ENCODE peak calls at places on chromosomes 7 and 10, in eight cellular contexts. M is SW 1271; O is mammary epithelial cell; Y is GM12865; B is stimulated activated CD8-positive, alpha-beta memory T cell treated with anti-CD3 and anti-CD28 coated beads, Interleukin-15, amount 100 ng/mL, for 24 hours; J is esophagus squamous epithelium; L is smooth muscle cell of the brain vasculature; X is stimulated activated CD4-positive, alpha-beta T cell treated with anti-CD3 and anti-CD28 coated beads, Interleukin-2, amount 100 ng/mL, for 24 hours. D is an unnamed sample.

GRCh38 chr10:101018118-101018599 is 12.8 kb downstream of the PDZD7 start:
- DNase-seq in M (no peak), L (no peak), B (no peak), X (no peak), J (no peak), Y (no peak), O (no peak), D (no peak)

GRCh38 chr7:112212516-112213036 is 6.1 kb downstream of the ZNF277 start:
- DNase-seq in B (no peak), Y (no peak), J (no peak), M (no peak), X (no peak), L (no peak), O (no peak), D (no peak)

GRCh38 chr10:15548331-15548730 is 171.4 kb downstream of the ITGA8 start:
- DNase-seq in J (no peak), X (no peak), O (no peak), L (no peak), M (no peak), B (no peak), Y (no peak), D (no peak)

GRCh38 chr7:64870656-64871055 is 32.4 kb upstream of the ZNF273 start:
- DNase-seq in L (no peak), O (no peak), M (no peak), B (no peak), Y (no peak), X (no peak), J (no peak), D (no peak)

GRCh38 chr10:52755297-52756062 is 17.1 kb downstream of the MBL2 start:
- DNase-seq in B (no peak), M (no peak), J (no peak), O (peak; percentile 55), Y (peak; percentile 10), X (no peak), L (no peak), D (peak; percentile 44)

GRCh38 chr10:50739618-50740350 is at the start of gene ASAH2B:
- DNase-seq in X (peak; percentile 84), O (peak; percentile 80), Y (peak; percentile 83), L (peak; percentile 57), M (peak; percentile 54), J (no peak), B (peak; percentile 55), D (peak; percentile 84)

GRCh38 chr7:139936760-139937310 is 107.8 kb downstream of the TBXAS1 start:
- DNase-seq in B (no peak), O (peak; percentile 38), Y (no peak), X (no peak), M (no peak), L (peak; percentile 49), J (no peak), D (peak; percentile 19)

GRCh38 chr7:31687024-31687423 is at the start of gene PPP1R17:
- DNase-seq in J (no peak), B (no peak), M (no peak), X (no peak), Y (no peak), L (no peak), O (no peak), D (no peak)

GRCh38 chr10:6136215-6137201 is 47.7 kb downstream of the RBM17 start:
- DNase-seq in B (no peak), O (peak; percentile 78), Y (peak; percentile 84), X (peak; percentile 66), L (no peak), M (no peak), J (no peak), D (peak; percentile 84)

GRCh38 chr10:47092822-47093221 is 181.6 kb downstream of the PTPN20 start:
- DNase-seq in X (no peak), J (no peak), M (no peak), Y (no peak), O (no peak), L (no peak), B (no peak), D (no peak)

GRCh38 chr7:157513162-157513621 is 176.4 kb downstream of the DNAJB6 start:
- DNase-seq in M (no peak), B (no peak), O (no peak), Y (no peak), J (no peak), X (no peak), L (no peak), D (no peak)

GRCh38 chr7:1950066-1950622 is 280.1 kb downstream of the ELFN1 start:
- DNase-seq in Y (no peak), O (no peak), B (no peak), X (no peak), M (no peak), L (no peak), J (no peak), D (no peak)

GRCh38 chr7:116534790-116535189 is 10.0 kb downstream of the CAV1 start:
- DNase-seq in O (no peak), M (no peak), X (no peak), B (no peak), L (no peak), J (no peak), Y (no peak), D (no peak)

GRCh38 chr10:90871279-90871760 is 454 bp upstream of the RPP30 start:
- DNase-seq in Y (peak; percentile 74), O (peak; percentile 64), J (no peak), B (no peak), X (peak; percentile 35), M (no peak), L (peak; percentile 62), D (no peak)

GRCh38 chr10:6234371-6234770 is 31.6 kb downstream of the PFKFB3 start:
- DNase-seq in L (no peak), B (no peak), M (no peak), Y (no peak), O (no peak), J (no peak), X (no peak), D (no peak)

GRCh38 chr7:86904949-86905834 is 154.3 kb downstream of the ELAPOR2 start:
- DNase-seq in L (peak; percentile 9), B (no peak), M (no peak), J (no peak), Y (peak; percentile 44), X (peak; percentile 3), O (peak; percentile 4), D (no peak)

GRCh38 chr7:45638916-45639315 is 64.7 kb downstream of the ADCY1 start:
- DNase-seq in J (no peak), M (no peak), B (no peak), X (no peak), Y (no peak), L (no peak), O (no peak), D (no peak)

GRCh38 chr10:80501913-80502521 is 35.7 kb upstream of the SH2D4B start:
- DNase-seq in B (no peak), Y (no peak), X (no peak), O (no peak), M (no peak), L (no peak), J (no peak), D (no peak)

GRCh38 chr10:33883881-33884280 is 549.4 kb upstream of the NRP1 start:
- DNase-seq in M (no peak), J (no peak), O (no peak), L (no peak), X (no peak), Y (no peak), B (no peak), D (no peak)

GRCh38 chr10:124035928-124036558 is 57.4 kb downstream of the CHST15 start:
- DNase-seq in B (no peak), Y (peak; percentile 92), L (no peak), M (no peak), J (peak; percentile 78), O (no peak), X (peak; percentile 5), D (no peak)

GRCh38 chr10:18607979-18608378 is 43.4 kb downstream of the NSUN6 start:
- DNase-seq in B (no peak), L (no peak), J (no peak), Y (no peak), O (peak; percentile 31), X (no peak), M (no peak), D (peak; percentile 12)

GRCh38 chr7:22094413-22095304 is 149.0 kb upstream of the CDCA7L start:
- DNase-seq in X (no peak), M (no peak), Y (no peak), O (no peak), B (no peak), J (no peak), L (no peak), D (no peak)

GRCh38 chr7:17307033-17307432 is 8.6 kb downstream of the AHR start:
- DNase-seq in L (no peak), X (no peak), M (no peak), J (no peak), O (no peak), Y (no peak), B (no peak), D (no peak)

GRCh38 chr10:71774916-71775702 is 1.8 kb upstream of the VSIR start:
- DNase-seq in Y (no peak), B (no peak), X (no peak), J (no peak), O (no peak), M (no peak), L (no peak), D (no peak)

GRCh38 chr7:99928994-99929729 is at the start of gene GJC3:
- DNase-seq in Y (peak; percentile 55), M (peak; percentile 40), B (no peak), O (peak; percentile 59), X (peak; percentile 52), L (no peak), J (no peak), D (peak; percentile 54)

GRCh38 chr10:49034925-49035324 is 80.4 kb downstream of the VSTM4 start:
- DNase-seq in J (no peak), M (no peak), O (no peak), Y (no peak), B (no peak), L (no peak), X (no peak), D (no peak)

GRCh38 chr10:470339-471003 is 219.0 kb downstream of the DIP2C start:
- DNase-seq in X (peak; percentile 17), J (no peak), M (no peak), L (no peak), Y (no peak), O (no peak), B (no peak), D (no peak)

GRCh38 chr7:79984210-79984609 is 150.4 kb upstream of the GNAI1 start:
- DNase-seq in B (no peak), Y (no peak), M (no peak), L (no peak), X (no peak), O (no peak), J (no peak), D (peak; percentile 49)

GRCh38 chr7:4345004-4345403 is 337.1 kb upstream of the FOXK1 start:
- DNase-seq in O (no peak), M (no peak), X (no peak), L (no peak), B (no peak), Y (no peak), J (no peak), D (no peak)

GRCh38 chr7:128155100-128155763 is 85.8 kb upstream of the LEP start:
- DNase-seq in X (no peak), B (no peak), M (no peak), J (no peak), L (no peak), Y (no peak), O (no peak), D (no peak)

GRCh38 chr7:72286486-72286885 is 125.7 kb downstream of the CALN1 start:
- DNase-seq in J (no peak), Y (no peak), B (no peak), M (no peak), X (no peak), L (no peak), O (no peak), D (no peak)

GRCh38 chr10:55091691-55092328 is 290.8 kb upstream of the PCDH15 start:
- DNase-seq in M (no peak), O (no peak), L (no peak), Y (peak; percentile 10), B (no peak), J (no peak), X (no peak), D (no peak)

GRCh38 chr10:77240042-77240619 is 397.5 kb downstream of the KCNMA1 start:
- DNase-seq in L (no peak), J (no peak), B (no peak), M (no peak), Y (no peak), X (no peak), O (no peak), D (no peak)